ENCODE peak calls at places on chromosomes 5 and 9, in six cellular contexts. R is transverse colon, I is K562, V is suprapubic skin, A is GM12891, U is stomach. K is an unnamed sample.

GRCh38 chr5:109451161-109451560 is 41.4 kb upstream of the PJA2 start:
- DNase-seq in R (no peak), I (no peak), V (no peak), A (no peak), U (peak; percentile 37), K (no peak)

GRCh38 chr5:13659391-13659790 is 285.1 kb downstream of the DNAH5 start:
- DNase-seq in R (no peak), I (no peak), V (no peak), A (no peak), U (no peak), K (no peak)

GRCh38 chr9:89177401-89178161 is 1.0 kb downstream of the SHC3 start:
- DNase-seq in R (no peak), I (no peak), V (no peak), A (no peak), U (no peak), K (no peak)

GRCh38 chr9:92501671-92502393 is 19.5 kb upstream of the ASPN start:
- DNase-seq in R (peak; percentile 26), I (peak; percentile 41), V (no peak), A (no peak), U (peak; percentile 34), K (no peak)

GRCh38 chr5:74977475-74977874 is 74.9 kb downstream of the GCNT4 start:
- DNase-seq in R (no peak), I (no peak), V (no peak), A (no peak), U (no peak), K (no peak)

GRCh38 chr5:126674145-126674544 is 73.4 kb downstream of the PHAX start:
- DNase-seq in R (peak; percentile 51), I (no peak), V (no peak), A (no peak), U (no peak), K (no peak)

GRCh38 chr5:121171834-121172233 is 679.8 kb upstream of the FTMT start:
- DNase-seq in R (no peak), I (no peak), V (no peak), A (no peak), U (no peak), K (no peak)

GRCh38 chr9:92807757-92808725 is 43.4 kb upstream of the BICD2 start:
- DNase-seq in R (peak; percentile 11), I (no peak), V (no peak), A (no peak), U (no peak), K (peak; percentile 76)

GRCh38 chr5:137370511-137371071 is 128.5 kb downstream of the SPOCK1 start:
- DNase-seq in R (no peak), I (no peak), V (no peak), A (no peak), U (no peak), K (no peak)

GRCh38 chr5:65299841-65300240 is 181.9 kb downstream of the ADAMTS6 start:
- DNase-seq in R (no peak), I (no peak), V (no peak), A (no peak), U (no peak), K (no peak)

GRCh38 chr9:2243666-2244555 is 228.8 kb downstream of the SMARCA2 start:
- DNase-seq in R (no peak), I (peak; percentile 9), V (no peak), A (no peak), U (no peak), K (no peak)

GRCh38 chr5:179455320-179455719 is 95.0 kb upstream of the RUFY1 start:
- DNase-seq in R (no peak), I (no peak), V (no peak), A (no peak), U (no peak), K (peak; percentile 31)

GRCh38 chr9:35806101-35806500 is 6.0 kb downstream of the SPAG8 start:
- DNase-seq in R (no peak), I (no peak), V (no peak), A (no peak), U (no peak), K (no peak)

GRCh38 chr9:133375116-133375723 is 640 bp downstream of the SURF4 start:
- DNase-seq in R (peak; percentile 57), I (no peak), V (no peak), A (peak; percentile 53), U (peak; percentile 32), K (no peak)

GRCh38 chr5:95818181-95819147 is 4.1 kb downstream of the GLRX start:
- DNase-seq in R (no peak), I (no peak), V (no peak), A (no peak), U (peak; percentile 33), K (peak; percentile 84)

GRCh38 chr5:142568996-142569335 is 116.9 kb downstream of the FGF1 start:
- DNase-seq in R (no peak), I (no peak), V (no peak), A (no peak), U (no peak), K (no peak)

GRCh38 chr9:137031904-137032639 is at the start of gene FUT7:
- DNase-seq in R (no peak), I (no peak), V (no peak), A (no peak), U (no peak), K (peak; percentile 92)

GRCh38 chr9:33307067-33307466 is 16.8 kb downstream of the NFX1 start:
- DNase-seq in R (no peak), I (no peak), V (no peak), A (no peak), U (no peak), K (no peak)

GRCh38 chr9:13939129-13939528 is 374.8 kb downstream of the NFIB start:
- DNase-seq in R (no peak), I (no peak), V (no peak), A (no peak), U (no peak), K (no peak)

GRCh38 chr9:122134822-122135528 is 24.6 kb downstream of the NDUFA8 start:
- DNase-seq in R (no peak), I (peak; percentile 42), V (no peak), A (no peak), U (no peak), K (no peak)

GRCh38 chr5:33272288-33272687 is 168.5 kb upstream of the TARS1 start:
- DNase-seq in R (no peak), I (no peak), V (no peak), A (no peak), U (no peak), K (no peak)

GRCh38 chr5:125408582-125409069 is 662.2 kb upstream of the ZNF608 start:
- DNase-seq in R (peak; percentile 35), I (no peak), V (no peak), A (no peak), U (no peak), K (no peak)

GRCh38 chr9:128045876-128046275 is 21.2 kb downstream of the NAIF1 start:
- DNase-seq in R (no peak), I (no peak), V (no peak), A (no peak), U (no peak), K (no peak)

GRCh38 chr5:173547579-173547978 is 68.9 kb downstream of the BOD1 start:
- DNase-seq in R (no peak), I (no peak), V (no peak), A (peak; percentile 38), U (no peak), K (no peak)

GRCh38 chr9:75046725-75047345 is 18.7 kb upstream of the CARNMT1 start:
- DNase-seq in R (no peak), I (no peak), V (no peak), A (no peak), U (no peak), K (no peak)

GRCh38 chr5:178069909-178070308 is 43.4 kb upstream of the N4BP3 start:
- DNase-seq in R (peak; percentile 13), I (peak; percentile 59), V (no peak), A (no peak), U (no peak), K (peak; percentile 78)

DNA sequence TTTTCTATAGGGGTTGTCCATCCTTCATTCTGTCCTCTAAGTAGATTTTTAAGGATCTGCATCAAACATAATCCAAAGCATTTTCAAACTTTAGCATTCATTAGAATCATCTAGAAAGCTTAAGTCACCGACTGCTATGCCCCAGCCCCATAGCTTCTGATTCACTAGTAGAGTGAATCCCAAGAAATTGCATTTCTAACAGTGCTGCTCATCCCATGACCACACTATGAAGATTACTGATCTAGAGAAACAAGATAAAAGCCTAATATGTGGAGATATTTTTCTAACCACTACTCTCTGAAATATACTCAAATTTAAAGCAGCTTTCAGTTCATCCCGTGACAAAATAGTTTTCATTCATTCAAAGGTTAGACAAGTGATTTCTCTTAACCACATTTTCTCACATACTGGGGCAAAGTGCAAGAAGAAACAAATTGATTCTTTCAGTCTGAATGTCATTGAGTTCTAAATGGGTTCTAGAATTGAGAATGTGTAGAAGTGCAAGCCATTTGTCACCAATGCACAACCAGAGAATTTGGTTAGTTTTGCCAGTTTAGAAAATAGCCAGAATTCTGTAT is 286.9 kb upstream of the CD180 start:
- DNase-seq in R (no peak), I (no peak), V (no peak), A (no peak), U (no peak), K (no peak)
- TF ChIP-seq POLR2AphosphoS5 in R (no peak), I (no peak), V (no peak), A (no peak), U (no peak), K (no peak)

GRCh38 chr9:132241483-132241839 is 79.6 kb downstream of the NTNG2 start:
- DNase-seq in R (no peak), I (no peak), V (no peak), A (no peak), U (no peak), K (no peak)
- TF ChIP-seq POLR2AphosphoS5 in R (no peak), I (no peak), V (no peak), A (no peak), U (no peak), K (no peak)

GRCh38 chr9:86515221-86515620 is 161.0 kb upstream of the TUT7 start:
- DNase-seq in R (no peak), I (no peak), V (no peak), A (no peak), U (no peak), K (no peak)

GRCh38 chr9:86516564-86516963 is 162.4 kb upstream of the TUT7 start:
- DNase-seq in R (no peak), I (no peak), V (no peak), A (no peak), U (no peak), K (no peak)

GRCh38 chr9:86511614-86512360 is 157.6 kb upstream of the TUT7 start:
- DNase-seq in R (no peak), I (no peak), V (no peak), A (no peak), U (no peak), K (no peak)

GRCh38 chr9:86512929-86513328 is 158.7 kb upstream of the TUT7 start:
- DNase-seq in R (no peak), I (no peak), V (no peak), A (no peak), U (no peak), K (no peak)

GRCh38 chr9:86513429-86513828 is 159.2 kb upstream of the TUT7 start:
- DNase-seq in R (no peak), I (no peak), V (no peak), A (no peak), U (no peak), K (no peak)
- TF ChIP-seq POLR2AphosphoS5 in R (peak; percentile 40), I (no peak), V (no peak), A (no peak), U (no peak), K (no peak)

DNA sequence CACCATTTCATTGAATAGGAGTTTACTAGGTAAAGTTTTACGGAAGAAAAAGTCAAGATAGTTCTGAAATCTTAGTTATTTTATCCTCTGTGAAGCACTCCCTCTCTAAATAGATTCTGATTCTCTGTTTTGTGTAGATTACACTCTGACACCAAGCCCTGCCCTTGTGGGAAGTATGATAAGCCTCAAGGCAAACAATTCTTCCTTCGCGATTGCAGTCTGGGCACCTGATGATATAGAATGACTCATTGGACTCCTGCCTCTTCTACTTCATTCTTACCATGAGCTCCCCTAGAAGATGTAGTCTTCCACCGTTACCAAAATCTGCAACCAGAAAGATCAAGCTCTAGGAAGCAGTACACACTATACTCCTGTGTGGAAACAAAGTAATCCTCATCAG is 626.9 kb upstream of the PTGER4 start:
- DNase-seq in R (peak; percentile 35), I (peak; percentile 22), V (no peak), A (no peak), U (no peak), K (no peak)
- TF ChIP-seq POLR2AphosphoS5 in R (no peak), I (no peak), V (no peak), A (no peak), U (no peak), K (no peak)

K was measured in spleen.